ENCODE peak calls at places on chromosome 10, in four cellular contexts. E, G, Z and S are unnamed samples.

GRCh38 chr10:59303018-59303417 is 59.3 kb downstream of the FAM13C start:
- DNase-seq in G (no peak), E (no peak), Z (no peak), S (no peak)

GRCh38 chr10:76946268-76946667 is 691.3 kb downstream of the KCNMA1 start:
- DNase-seq in E (no peak), G (no peak), Z (no peak), S (no peak)

GRCh38 chr10:1472605-1473004 is 264.7 kb downstream of the ADARB2 start:
- DNase-seq in G (no peak), Z (no peak), E (no peak), S (no peak)

GRCh38 chr10:104288355-104288754 is 19.4 kb downstream of the GSTO2 start:
- DNase-seq in G (no peak), E (peak; percentile 97), Z (no peak), S (no peak)

GRCh38 chr10:124465003-124465776 is 3.6 kb downstream of the LHPP start:
- DNase-seq in Z (peak; percentile 25), G (no peak), E (no peak), S (no peak)

GRCh38 chr10:6327906-6328707 is 125.4 kb downstream of the PFKFB3 start:
- DNase-seq in Z (no peak), E (no peak), G (no peak), S (no peak)

GRCh38 chr10:50260791-50261281 is 9.5 kb upstream of the ASAH2 start:
- DNase-seq in E (peak; percentile 53), G (no peak), Z (peak; percentile 71), S (no peak)

GRCh38 chr10:51291961-51292360 is 217.7 kb downstream of the PRKG1 start:
- DNase-seq in E (no peak), G (no peak), Z (no peak), S (no peak)

GRCh38 chr10:58820862-58821559 is 308.3 kb downstream of the BICC1 start:
- DNase-seq in Z (no peak), G (no peak), E (no peak), S (no peak)

GRCh38 chr10:87705339-87705738 is 45.7 kb downstream of the PAPSS2 start:
- DNase-seq in Z (no peak), G (no peak), E (no peak), S (no peak)

GRCh38 chr10:43209064-43209455 is 57.8 kb downstream of the RASGEF1A start:
- DNase-seq in E (no peak), Z (no peak), G (no peak), S (no peak)

GRCh38 chr10:6173203-6173602 is 29.5 kb upstream of the PFKFB3 start:
- DNase-seq in Z (no peak), G (no peak), E (peak; percentile 45), S (peak; percentile 50)

GRCh38 chr10:88440541-88440940 is 142.6 kb downstream of the RNLS start:
- DNase-seq in Z (no peak), E (no peak), G (no peak), S (no peak)

GRCh38 chr10:66167816-66168215 is 758.0 kb upstream of the LRRTM3 start:
- DNase-seq in Z (no peak), E (no peak), G (no peak), S (no peak)

GRCh38 chr10:4708123-4708759 is 117.8 kb upstream of the AKR1E2 start:
- DNase-seq in E (peak; percentile 15), Z (no peak), G (peak; percentile 58), S (peak; percentile 49)

GRCh38 chr10:63071145-63071544 is 62.0 kb upstream of the NRBF2 start:
- DNase-seq in E (no peak), G (no peak), Z (no peak), S (no peak)

GRCh38 chr10:50396491-50397311 is 145.4 kb upstream of the ASAH2 start:
- DNase-seq in E (no peak), G (no peak), Z (no peak), S (no peak)

GRCh38 chr10:124049484-124049883 is 43.9 kb downstream of the CHST15 start:
- DNase-seq in G (no peak), Z (no peak), E (no peak), S (no peak)

GRCh38 chr10:124518366-124518765 is 56.7 kb downstream of the LHPP start:
- DNase-seq in E (no peak), G (no peak), Z (no peak), S (no peak)

GRCh38 chr10:5694573-5694972 is 9.9 kb downstream of the TASOR2 start:
- DNase-seq in E (no peak), Z (no peak), G (no peak), S (no peak)

GRCh38 chr10:6115411-6115800 is 26.6 kb downstream of the RBM17 start:
- DNase-seq in E (no peak), G (no peak), Z (no peak), S (no peak)

GRCh38 chr10:46525824-46526681 is 30.4 kb downstream of the GPRIN2 start:
- DNase-seq in Z (no peak), G (no peak), E (no peak), S (no peak)

GRCh38 chr10:109866168-109866994 is 56.9 kb downstream of the XPNPEP1 start:
- DNase-seq in E (no peak), Z (no peak), G (peak; percentile 17), S (peak; percentile 46)

GRCh38 chr10:103716206-103717160 is 138.9 kb downstream of the SH3PXD2A start:
- DNase-seq in G (no peak), Z (no peak), E (peak; percentile 88), S (no peak)

GRCh38 chr10:66795871-66796270 is 130.0 kb upstream of the LRRTM3 start:
- DNase-seq in Z (no peak), E (no peak), G (no peak), S (no peak)

GRCh38 chr10:43105119-43105792 is 28.4 kb downstream of the RET start:
- DNase-seq in Z (no peak), G (peak; percentile 96), E (peak; percentile 36), S (peak; percentile 90)

GRCh38 chr10:77177589-77177988 is 460.0 kb downstream of the KCNMA1 start:
- DNase-seq in E (no peak), Z (no peak), G (no peak), S (no peak)

GRCh38 chr10:119450606-119451304 is 91.8 kb downstream of the RGS10 start:
- DNase-seq in G (no peak), E (no peak), Z (no peak), S (no peak)

GRCh38 chr10:96133135-96133534 is 3.0 kb downstream of the ZNF518A start:
- DNase-seq in E (no peak), Z (no peak), G (no peak), S (no peak)

GRCh38 chr10:122053314-122053713 is 64.4 kb downstream of the TACC2 start:
- DNase-seq in Z (no peak), E (no peak), G (no peak), S (no peak)

GRCh38 chr10:128697437-128697836 is 571.2 kb upstream of the MKI67 start:
- DNase-seq in E (no peak), G (no peak), Z (no peak), S (no peak)

GRCh38 chr10:74104996-74105395 is 45.6 kb downstream of the AP3M1 start:
- DNase-seq in E (no peak), G (no peak), Z (no peak), S (no peak)

GRCh38 chr10:71548494-71548846 is 151.8 kb downstream of the CDH23 start:
- DNase-seq in Z (no peak), G (peak; percentile 71), E (no peak), S (peak; percentile 57)

GRCh38 chr10:15824498-15824897 is 35.8 kb downstream of the MINDY3 start:
- DNase-seq in E (no peak), Z (no peak), G (no peak), S (no peak)

GRCh38 chr10:95337761-95338160 is 47.0 kb upstream of the PDLIM1 start:
- DNase-seq in Z (no peak), G (no peak), E (no peak), S (no peak)

GRCh38 chr10:91103384-91104184 is 116.9 kb upstream of the PCGF5 start:
- DNase-seq in G (peak; percentile 60), E (no peak), Z (peak; percentile 17), S (no peak)

GRCh38 chr10:13496931-13497330 is 31.9 kb downstream of the BEND7 start:
- DNase-seq in E (no peak), G (no peak), Z (no peak), S (no peak)

GRCh38 chr10:71771821-71772617 is 1.3 kb downstream of the VSIR start:
- DNase-seq in G (peak; percentile 62), E (no peak), Z (no peak), S (no peak)

GRCh38 chr10:73263948-73264347 is 11.5 kb upstream of the MRPS16 start:
- DNase-seq in E (peak; percentile 17), Z (no peak), G (peak; percentile 17), S (no peak)

GRCh38 chr10:10942441-10942840 is 75.2 kb upstream of the CELF2 start:
- DNase-seq in G (no peak), Z (no peak), E (no peak), S (no peak)
- TF ChIP-seq FOXK2 in G (no peak), Z (no peak), E (no peak), S (no peak)

GRCh38 chr10:69318997-69319727 is 40.9 kb downstream of the HK1 start:
- DNase-seq in G (peak; percentile 57), Z (no peak), E (no peak), S (no peak)
- TF ChIP-seq FOXM1 in G (no peak), Z (no peak), E (no peak), S (no peak)

GRCh38 chr10:94200148-94200846 is 162.4 kb downstream of the NOC3L start:
- DNase-seq in Z (no peak), G (no peak), E (no peak), S (no peak)
- TF ChIP-seq FOXK2 in Z (no peak), G (no peak), E (no peak), S (no peak)

DNA sequence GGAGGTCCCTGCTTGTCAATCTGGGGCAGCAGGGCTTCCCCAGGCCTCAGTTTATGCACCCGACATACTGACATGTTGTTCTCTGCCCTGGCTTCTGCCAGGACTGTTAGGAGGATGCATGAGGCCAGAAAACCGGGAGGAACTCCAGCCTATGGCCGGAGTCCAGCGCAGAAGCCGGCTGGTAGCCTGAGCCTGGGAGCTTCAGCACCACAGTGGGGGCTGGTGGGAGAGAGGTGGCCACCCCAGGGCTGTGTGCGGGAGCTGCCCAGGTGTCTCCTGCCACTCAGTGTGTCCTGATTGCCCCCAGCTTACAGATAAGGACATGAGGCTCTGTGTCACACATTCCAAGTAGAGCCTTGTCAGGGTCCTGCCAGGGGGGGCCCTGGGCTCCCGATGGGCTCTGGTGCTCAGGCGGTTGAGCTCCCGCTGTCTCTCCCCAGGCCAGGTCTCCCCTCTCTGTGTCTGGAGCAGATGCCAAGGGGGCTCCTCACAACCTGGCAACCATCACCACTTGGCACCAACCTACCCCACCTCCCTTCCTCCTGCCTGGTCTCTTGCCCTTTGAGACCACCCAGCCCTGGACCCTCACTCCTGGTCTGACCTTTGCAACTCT is 32.3 kb downstream of the PPIF start:
- DNase-seq in G (no peak), E (no peak), Z (no peak), S (no peak)
- TF ChIP-seq FOXM1 in G (no peak), E (no peak), Z (no peak), S (no peak)